ENCODE peak calls at places on chromosomes 16 and 17, in seven cellular contexts. F, X, A, W, S, Z and Q are unnamed samples.

GRCh38 chr17:78789663-78790181 is 7.6 kb upstream of the CYTH1 start:
- DNase-seq in Z (peak), X (no peak), S (no peak), W (no peak), A (peak), F (no peak), Q (peak)

GRCh38 chr16:23700509-23700908 is 12.5 kb downstream of the ERN2 start:
- DNase-seq in S (no peak), A (peak), X (no peak), F (peak), Z (no peak), W (peak), Q (no peak)

GRCh38 chr16:87949071-87949744 is 2.0 kb upstream of the BANP start:
- DNase-seq in Z (no peak), F (no peak), W (no peak), S (no peak), X (no peak), A (no peak), Q (peak)

GRCh38 chr16:57689772-57690558 is 4.6 kb upstream of the DRC7 start:
- DNase-seq in Z (peak), W (peak), F (peak), A (no peak), S (no peak), X (no peak), Q (no peak)

GRCh38 chr16:88686062-88686438 is 257 bp downstream of the SNAI3 start:
- DNase-seq in W (peak), F (no peak), X (no peak), Z (no peak), A (peak), S (no peak), Q (no peak)

GRCh38 chr16:23124315-23124714 is 24.9 kb downstream of the USP31 start:
- DNase-seq in W (no peak), F (no peak), Z (no peak), A (no peak), X (peak), S (no peak), Q (no peak)

GRCh38 chr16:30656974-30657865 is 1.0 kb upstream of the FBRS start:
- DNase-seq in Z (no peak), S (no peak), W (no peak), F (no peak), X (peak), A (no peak), Q (no peak)

GRCh38 chr17:64001091-64001579 is 3.0 kb downstream of the PRR29 start:
- DNase-seq in A (no peak), W (no peak), Z (peak), X (no peak), F (peak), S (no peak), Q (no peak)

GRCh38 chr17:1765576-1765975 is 3.7 kb downstream of the SERPINF1 start:
- DNase-seq in X (no peak), Z (no peak), A (no peak), W (no peak), S (no peak), F (no peak), Q (no peak)

GRCh38 chr16:56643080-56643778 is 4.8 kb downstream of the MT1A start:
- DNase-seq in W (peak), F (peak), X (peak), Z (no peak), S (no peak), A (no peak), Q (no peak)

GRCh38 chr16:85302848-85303353 is 190.6 kb upstream of the CIBAR2 start:
- DNase-seq in F (no peak), Z (no peak), X (no peak), W (no peak), S (no peak), A (no peak), Q (no peak)

GRCh38 chr17:79630821-79631639 is 20.2 kb upstream of the RBFOX3 start:
- DNase-seq in A (no peak), X (no peak), F (peak), Z (peak), S (no peak), W (no peak), Q (no peak)

GRCh38 chr16:22813946-22814325 is at the start of gene HS3ST2:
- DNase-seq in X (no peak), W (peak), Z (peak), F (peak), A (peak), S (no peak), Q (no peak)

GRCh38 chr17:57305329-57305728 is 49.0 kb downstream of the MSI2 start:
- DNase-seq in Z (no peak), S (no peak), X (no peak), F (no peak), W (no peak), A (no peak), Q (no peak)

GRCh38 chr17:59751955-59752413 is 44.5 kb downstream of the VMP1 start:
- DNase-seq in Z (no peak), A (no peak), S (no peak), X (no peak), W (no peak), F (no peak), Q (no peak)

GRCh38 chr16:4767872-4768548 is 1.0 kb upstream of the ZNF500 start:
- DNase-seq in Z (no peak), S (no peak), F (no peak), X (no peak), W (no peak), A (peak), Q (no peak)

GRCh38 chr16:77500286-77500598 is 65.4 kb upstream of the ADAMTS18 start:
- DNase-seq in S (no peak), F (peak), Z (no peak), W (peak), X (no peak), A (no peak), Q (no peak)

GRCh38 chr17:41697122-41697962 is 8.7 kb downstream of the EIF1 start:
- DNase-seq in F (no peak), A (no peak), Z (peak), X (peak), W (no peak), S (peak), Q (no peak)

GRCh38 chr17:66767164-66767933 is 67.6 kb upstream of the CACNG5 start:
- DNase-seq in F (no peak), W (no peak), S (no peak), A (no peak), Z (no peak), X (no peak), Q (no peak)

GRCh38 chr17:45287526-45288264 is 25.8 kb upstream of the SPATA32 start:
- DNase-seq in W (no peak), Z (no peak), S (no peak), F (no peak), X (no peak), A (peak), Q (no peak)

GRCh38 chr17:10871914-10872313 is 34.0 kb upstream of the PIRT start:
- DNase-seq in X (no peak), A (peak), F (no peak), S (peak), Z (no peak), W (no peak), Q (no peak)

GRCh38 chr17:75681289-75681688 is 14.2 kb downstream of the SAP30BP start:
- DNase-seq in A (no peak), W (no peak), S (no peak), Z (no peak), X (no peak), F (no peak), Q (no peak)

GRCh38 chr17:71392715-71393567 is 727.9 kb upstream of the SOX9 start:
- DNase-seq in F (no peak), X (peak), S (no peak), W (no peak), Z (no peak), A (no peak), Q (no peak)

GRCh38 chr17:48869821-48870318 is 22.7 kb upstream of the ATP5MC1 start:
- DNase-seq in S (no peak), F (no peak), W (no peak), X (no peak), Z (no peak), A (no peak), Q (no peak)

GRCh38 chr16:21598676-21599157 is 660 bp upstream of the METTL9 start:
- DNase-seq in S (no peak), A (no peak), Z (no peak), X (no peak), F (peak), W (peak), Q (no peak)

GRCh38 chr16:88549671-88550643 is 20.2 kb upstream of the ZC3H18 start:
- DNase-seq in S (no peak), A (no peak), X (no peak), W (no peak), F (peak), Z (no peak), Q (no peak)

GRCh38 chr17:29181226-29181625 is 1.0 kb upstream of the MYO18A start:
- DNase-seq in Z (no peak), S (no peak), W (no peak), A (no peak), X (no peak), F (no peak), Q (no peak)

GRCh38 chr16:57381791-57382534 is 9.7 kb downstream of the CX3CL1 start:
- DNase-seq in W (no peak), A (no peak), F (peak), X (no peak), Z (no peak), S (no peak), Q (no peak)

GRCh38 chr17:1515640-1516402 is 591 bp downstream of the INPP5K start:
- DNase-seq in W (peak), S (peak), Z (no peak), F (peak), X (peak), A (no peak), Q (peak)

GRCh38 chr16:84478172-84478948 is 26.1 kb downstream of the MEAK7 start:
- DNase-seq in Z (no peak), S (no peak), A (no peak), F (no peak), W (no peak), X (peak), Q (no peak)

GRCh38 chr16:81846105-81846504 is 67.0 kb downstream of the PLCG2 start:
- DNase-seq in A (no peak), S (no peak), Z (no peak), W (no peak), F (no peak), X (no peak), Q (no peak)